ENCODE peak calls at places on chromosomes 1 and 21, in nine cellular contexts. B is OCI-LY7, D is ovary, C is fibroblast of lung, X is psoas muscle, U is lung, K is sigmoid colon, H is hepatocyte, Z is left ventricle myocardium inferior. G is an unnamed sample.

GRCh38 chr1:229024528-229025119 is 246.3 kb upstream of the RAB4A start:
- DNase-seq in B (no peak), D (peak), C (peak), X (peak), U (peak), K (peak), H (peak), Z (peak), G (peak)

GRCh38 chr1:1204425-1204920 is 1.9 kb downstream of the TNFRSF18 start:
- DNase-seq in B (no peak), D (no peak), C (no peak), X (peak), U (no peak), K (no peak), H (no peak), Z (peak), G (no peak)

GRCh38 chr1:96236156-96236739 is 485.3 kb upstream of the PTBP2 start:
- DNase-seq in B (peak), D (no peak), C (peak), X (no peak), U (no peak), K (no peak), H (peak), Z (no peak), G (peak)

GRCh38 chr1:99606306-99606705 is 39.6 kb upstream of the PALMD start:
- DNase-seq in B (no peak), D (no peak), C (no peak), X (no peak), U (no peak), K (no peak), H (no peak), Z (no peak), G (no peak)

GRCh38 chr1:87132664-87133000 is 196.0 kb upstream of the LMO4 start:
- DNase-seq in B (no peak), D (no peak), C (no peak), X (no peak), U (no peak), K (no peak), H (no peak), Z (no peak), G (no peak)

GRCh38 chr21:38042246-38042645 is 126.0 kb upstream of the KCNJ6 start:
- DNase-seq in B (no peak), D (no peak), C (no peak), X (no peak), U (no peak), K (no peak), H (peak), Z (no peak), G (no peak)

GRCh38 chr1:41716188-41717130 is 202.3 kb downstream of the HIVEP3 start:
- DNase-seq in B (no peak), D (no peak), C (no peak), X (no peak), U (no peak), K (no peak), H (no peak), Z (no peak), G (no peak)

GRCh38 chr21:43277481-43278351 is 108.9 kb downstream of the CRYAA start:
- DNase-seq in B (no peak), D (no peak), C (no peak), X (no peak), U (peak), K (no peak), H (no peak), Z (peak), G (no peak)

GRCh38 chr1:205535866-205536758 is 31.6 kb downstream of the CDK18 start:
- DNase-seq in B (no peak), D (no peak), C (no peak), X (peak), U (no peak), K (peak), H (no peak), Z (no peak), G (no peak)

DNA sequence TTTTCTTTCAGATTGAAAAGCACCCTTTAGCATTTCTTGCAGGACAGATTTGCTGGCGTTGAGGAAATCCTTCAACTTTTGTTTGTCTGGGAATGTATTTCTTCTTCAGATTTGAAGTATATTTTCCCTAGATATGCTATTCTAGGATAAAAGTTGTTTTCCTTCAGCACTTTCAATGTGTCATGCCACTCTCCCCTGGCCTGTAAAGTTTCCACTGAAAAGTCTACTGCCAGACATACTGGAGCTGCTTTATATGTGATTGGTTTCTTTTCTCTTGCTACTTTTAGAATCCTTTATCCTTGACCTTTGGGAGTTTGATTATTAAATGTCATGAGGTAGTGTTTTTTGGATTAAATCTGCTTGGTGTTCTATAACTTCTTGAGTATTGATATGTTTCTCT is 44.2 kb upstream of the CD55 start:
- DNase-seq in B (no peak), D (no peak), C (no peak), X (no peak), U (no peak), K (no peak), H (no peak), Z (no peak), G (no peak)
- H3K27ac ChIP-seq in B (no peak), D (no peak), C (no peak), X (no peak), U (no peak), K (no peak), H (no peak), Z (no peak), G (no peak)

GRCh38 chr1:29117381-29117780 is 6.3 kb downstream of the TMEM200B start:
- DNase-seq in B (no peak), D (no peak), C (no peak), X (no peak), U (no peak), K (no peak), H (no peak), Z (no peak), G (no peak)
- TF ChIP-seq CTCF in B (peak), D (peak), C (peak), X (peak), U (no peak), K (no peak), H (peak), Z (peak), G (no peak)

GRCh38 chr21:34031835-34032370 is 41.5 kb upstream of the MRPS6 start:
- DNase-seq in B (peak), D (no peak), C (no peak), X (no peak), U (no peak), K (no peak), H (peak), Z (no peak), G (no peak)
- H3K27ac ChIP-seq in B (no peak), D (no peak), C (no peak), X (no peak), U (no peak), K (no peak), H (peak), Z (no peak), G (no peak)

GRCh38 chr1:55479970-55480369 is 264.8 kb upstream of the USP24 start:
- DNase-seq in B (no peak), D (no peak), C (no peak), X (no peak), U (no peak), K (no peak), H (no peak), Z (no peak), G (no peak)

GRCh38 chr1:55480396-55480795 is 265.2 kb upstream of the USP24 start:
- DNase-seq in B (no peak), D (no peak), C (no peak), X (no peak), U (no peak), K (no peak), H (peak), Z (no peak), G (no peak)

GRCh38 chr1:55476445-55477015 is 261.4 kb upstream of the USP24 start:
- DNase-seq in B (no peak), D (no peak), C (peak), X (no peak), U (no peak), K (no peak), H (peak), Z (no peak), G (no peak)

GRCh38 chr1:55477953-55478352 is 262.8 kb upstream of the USP24 start:
- DNase-seq in B (no peak), D (no peak), C (no peak), X (no peak), U (no peak), K (no peak), H (no peak), Z (no peak), G (no peak)

GRCh38 chr1:55478742-55479141 is 263.6 kb upstream of the USP24 start:
- DNase-seq in B (peak), D (no peak), C (peak), X (no peak), U (no peak), K (no peak), H (no peak), Z (no peak), G (peak)
- TF ChIP-seq CTCF in B (peak), D (no peak), C (peak), X (no peak), U (no peak), K (no peak), H (no peak), Z (peak), G (no peak)

GRCh38 chr1:72184099-72184695 is 98.1 kb downstream of the NEGR1 start:
- DNase-seq in B (no peak), D (no peak), C (no peak), X (no peak), U (no peak), K (no peak), H (no peak), Z (no peak), G (no peak)

GRCh38 chr1:72186733-72187307 is 95.5 kb downstream of the NEGR1 start:
- DNase-seq in B (no peak), D (no peak), C (peak), X (no peak), U (no peak), K (no peak), H (peak), Z (no peak), G (peak)

GRCh38 chr1:72178266-72178665 is 104.1 kb downstream of the NEGR1 start:
- DNase-seq in B (no peak), D (no peak), C (no peak), X (no peak), U (no peak), K (no peak), H (no peak), Z (no peak), G (no peak)

GRCh38 chr1:72177711-72178110 is 104.6 kb downstream of the NEGR1 start:
- DNase-seq in B (no peak), D (no peak), C (peak), X (no peak), U (no peak), K (no peak), H (no peak), Z (no peak), G (no peak)

GRCh38 chr1:72182859-72183258 is 99.5 kb downstream of the NEGR1 start:
- DNase-seq in B (no peak), D (no peak), C (no peak), X (no peak), U (no peak), K (no peak), H (no peak), Z (no peak), G (no peak)
- H3K27ac ChIP-seq in B (no peak), D (no peak), C (no peak), X (no peak), U (no peak), K (peak), H (no peak), Z (no peak), G (no peak)

GRCh38 chr1:206550446-206550845 is 43.1 kb downstream of the RASSF5 start:
- DNase-seq in B (no peak), D (no peak), C (no peak), X (no peak), U (no peak), K (no peak), H (no peak), Z (no peak), G (no peak)
- TF ChIP-seq CTCF in B (no peak), D (no peak), C (no peak), X (no peak), U (no peak), K (no peak), H (no peak), Z (no peak), G (no peak)

GRCh38 chr1:226568077-226568831 is 19.7 kb downstream of the STUM start:
- DNase-seq in B (peak), D (peak), C (no peak), X (peak), U (no peak), K (peak), H (peak), Z (no peak), G (no peak)
- H3K27ac ChIP-seq in B (no peak), D (peak), C (no peak), X (no peak), U (no peak), K (peak), H (no peak), Z (peak), G (no peak)

GRCh38 chr1:30087465-30087864 is 635.9 kb downstream of the MATN1 start:
- DNase-seq in B (peak), D (no peak), C (no peak), X (peak), U (no peak), K (no peak), H (no peak), Z (no peak), G (no peak)
- TF ChIP-seq CTCF in B (peak), D (no peak), C (peak), X (no peak), U (no peak), K (no peak), H (peak), Z (peak), G (no peak)